ENCODE peak calls at places on chromosomes 6 and 20, in four cellular contexts. I, S, J and Q are unnamed samples.

GRCh38 chr20:32674362-32674789 is 635 bp upstream of the C20orf203 start:
- DNase-seq in I (no peak), S (peak; percentile 40), J (no peak), Q (no peak)

GRCh38 chr6:32046450-32047083 is 8.4 kb downstream of the CYP21A2 start:
- DNase-seq in I (peak; percentile 70), S (no peak), J (peak; percentile 25), Q (peak; percentile 85)

GRCh38 chr20:1998715-1999114 is 4.9 kb upstream of the PDYN start:
- DNase-seq in I (no peak), S (no peak), J (no peak), Q (no peak)

GRCh38 chr6:3520541-3521220 is 63.8 kb upstream of the SLC22A23 start:
- DNase-seq in I (no peak), S (no peak), J (no peak), Q (no peak)

GRCh38 chr6:125815050-125815910 is 24.5 kb downstream of the NCOA7 start:
- DNase-seq in I (no peak), S (no peak), J (no peak), Q (no peak)

GRCh38 chr6:138431276-138432062 is 27.4 kb downstream of the HEBP2 start:
- DNase-seq in I (peak; percentile 77), S (no peak), J (no peak), Q (no peak)

GRCh38 chr6:28710466-28711191 is 184.9 kb downstream of the GPX5 start:
- DNase-seq in I (no peak), S (no peak), J (no peak), Q (no peak)

GRCh38 chr6:170146640-170147039 is 144.2 kb downstream of the DLL1 start:
- DNase-seq in I (peak; percentile 75), S (no peak), J (no peak), Q (no peak)

GRCh38 chr6:112899541-112899940 is 552.4 kb downstream of the RFPL4B start:
- DNase-seq in I (no peak), S (no peak), J (no peak), Q (no peak)

GRCh38 chr6:41033776-41034175 is 5.2 kb downstream of the UNC5CL start:
- DNase-seq in I (no peak), S (no peak), J (no peak), Q (no peak)

GRCh38 chr6:116369540-116370327 is 1.0 kb upstream of the DSE start:
- DNase-seq in I (no peak), S (no peak), J (peak; percentile 21), Q (no peak)

GRCh38 chr6:47135772-47136171 is 93.6 kb upstream of the ADGRF1 start:
- DNase-seq in I (no peak), S (peak; percentile 85), J (no peak), Q (no peak)

GRCh38 chr6:142946924-142947701 is 2.1 kb upstream of the HIVEP2 start:
- DNase-seq in I (peak; percentile 95), S (no peak), J (peak; percentile 84), Q (peak; percentile 91)

GRCh38 chr6:27279513-27280063 is 32.1 kb downstream of the PRSS16 start:
- DNase-seq in I (no peak), S (no peak), J (no peak), Q (no peak)

GRCh38 chr6:143863754-143864153 is 520 bp upstream of the ZC2HC1B start:
- DNase-seq in I (no peak), S (no peak), J (no peak), Q (no peak)

GRCh38 chr20:3797226-3797545 is 1.1 kb downstream of the CDC25B start:
- DNase-seq in I (no peak), S (no peak), J (no peak), Q (no peak)

GRCh38 chr6:111417181-111417585 is 65.8 kb downstream of the REV3L start:
- DNase-seq in I (no peak), S (no peak), J (peak; percentile 33), Q (peak; percentile 76)

GRCh38 chr20:64055893-64056638 is 6.6 kb upstream of the SOX18 start:
- DNase-seq in I (peak; percentile 88), S (no peak), J (peak; percentile 48), Q (peak; percentile 63)

GRCh38 chr20:23782366-23782983 is 31.7 kb upstream of the CST1 start:
- DNase-seq in I (no peak), S (no peak), J (peak; percentile 76), Q (peak; percentile 26)

GRCh38 chr6:127266892-127267741 is 453 bp downstream of the RNF146 start:
- DNase-seq in I (peak; percentile 96), S (peak; percentile 13), J (peak; percentile 63), Q (peak; percentile 55)

GRCh38 chr20:50026746-50027575 is 44.2 kb downstream of the SNAI1 start:
- DNase-seq in I (no peak), S (no peak), J (no peak), Q (no peak)

GRCh38 chr20:50032955-50033666 is 50.3 kb downstream of the SNAI1 start:
- DNase-seq in I (no peak), S (no peak), J (no peak), Q (no peak)

GRCh38 chr20:50027611-50028105 is 44.9 kb downstream of the SNAI1 start:
- DNase-seq in I (no peak), S (no peak), J (no peak), Q (peak; percentile 93)

GRCh38 chr20:50029083-50029696 is 46.4 kb downstream of the SNAI1 start:
- DNase-seq in I (no peak), S (no peak), J (no peak), Q (no peak)

DNA sequence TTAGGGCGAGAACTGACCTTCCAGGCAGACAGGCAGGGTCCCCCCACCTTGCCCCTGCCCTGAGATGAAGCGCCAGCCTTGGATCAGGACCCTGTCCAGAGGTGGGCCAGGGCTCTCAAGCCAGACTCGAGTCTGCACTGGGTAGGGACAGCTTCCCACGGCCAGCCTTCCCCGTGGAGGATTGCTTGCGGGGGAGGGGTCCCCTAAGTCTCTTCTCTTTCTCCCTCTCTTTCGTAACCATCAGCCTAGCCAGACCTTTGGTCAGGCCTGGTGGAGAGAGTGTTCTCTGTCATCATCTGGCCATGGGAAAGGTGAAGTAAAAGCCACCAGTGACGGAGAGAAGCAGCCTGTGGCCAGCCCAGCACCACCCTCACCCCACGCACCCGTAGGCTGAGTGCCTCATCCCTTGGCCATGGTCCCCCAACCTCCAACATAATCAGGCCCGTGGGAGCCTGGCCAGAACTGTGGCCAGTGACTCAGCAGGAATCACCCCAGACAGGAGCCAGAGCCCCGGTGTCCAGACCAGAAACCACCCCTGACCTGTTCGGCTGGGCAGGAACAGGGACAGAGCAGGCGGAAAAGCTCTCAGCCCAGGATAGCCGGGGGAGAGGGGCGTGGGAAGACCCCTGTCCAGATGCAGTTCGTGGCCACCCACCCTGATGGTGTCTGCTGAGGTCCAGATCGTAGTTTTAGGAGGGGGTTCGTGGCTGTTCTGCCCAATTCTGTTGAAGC is 47.1 kb downstream of the SNAI1 start:
- DNase-seq in I (no peak), S (no peak), J (no peak), Q (peak; percentile 68)
- TF ChIP-seq POLR2A in I (no peak), S (no peak), J (no peak), Q (no peak)

GRCh38 chr6:153357391-153357790 is 226.3 kb upstream of the RGS17 start:
- DNase-seq in I (no peak), S (no peak), J (no peak), Q (no peak)
- H3K4me3 ChIP-seq in I (no peak overlapping the region), S (no peak overlapping the region), J (no peak overlapping the region), Q (no peak overlapping the region)

GRCh38 chr20:61119263-61119662 is 132.8 kb upstream of the CDH4 start:
- DNase-seq in I (no peak), S (no peak), J (no peak), Q (no peak)

GRCh38 chr20:61115627-61116026 is 136.4 kb upstream of the CDH4 start:
- DNase-seq in I (no peak), S (no peak), J (no peak), Q (no peak)

GRCh38 chr20:61120595-61121515 is 131.2 kb upstream of the CDH4 start:
- DNase-seq in I (no peak), S (no peak), J (peak; percentile 67), Q (peak; percentile 64)

GRCh38 chr20:61117725-61118124 is 134.3 kb upstream of the CDH4 start:
- DNase-seq in I (no peak), S (no peak), J (no peak), Q (no peak)

GRCh38 chr20:61118429-61119224 is 133.4 kb upstream of the CDH4 start:
- DNase-seq in I (no peak), S (no peak), J (no peak), Q (no peak)
- TF ChIP-seq POLR2A in I (no peak), S (no peak), J (no peak), Q (no peak)

GRCh38 chr20:46402236-46402886 is 4.1 kb downstream of the ELMO2 start:
- DNase-seq in I (no peak), S (no peak), J (no peak), Q (no peak)

GRCh38 chr20:46399401-46399800 is 7.0 kb downstream of the ELMO2 start:
- DNase-seq in I (no peak), S (no peak), J (no peak), Q (no peak)

GRCh38 chr20:46400253-46400652 is 6.2 kb downstream of the ELMO2 start:
- DNase-seq in I (no peak), S (no peak), J (peak; percentile 61), Q (peak; percentile 68)

GRCh38 chr20:46401478-46401860 is 4.9 kb downstream of the ELMO2 start:
- DNase-seq in I (no peak), S (no peak), J (no peak), Q (no peak)

GRCh38 chr20:46400828-46401477 is 5.5 kb downstream of the ELMO2 start:
- DNase-seq in I (no peak), S (no peak), J (no peak), Q (no peak)
- H3K4me3 ChIP-seq in I (no peak overlapping the region), S (no peak overlapping the region), J (no peak overlapping the region), Q (peak overlapping the region; percentile 4)

GRCh38 chr6:44065443-44066115 is 61.7 kb downstream of the MRPL14 start:
- DNase-seq in I (no peak), S (no peak), J (no peak), Q (no peak)
- TF ChIP-seq POLR2A in I (no peak), S (no peak), J (no peak), Q (no peak)

GRCh38 chr6:26272171-26272631 is 92.8 kb upstream of the BTN3A2 start:
- DNase-seq in I (peak; percentile 94), S (no peak), J (peak; percentile 35), Q (peak; percentile 59)
- H3K4me3 ChIP-seq in I (peak overlapping the region; percentile 39), S (no peak overlapping the region), J (peak overlapping the region; percentile 61), Q (no peak overlapping the region)